ENCODE peak calls at places on chromosomes 11 and 22, in nine cellular contexts. L is HS-27A; T is activated T-cell treated with anti-CD3 and anti-CD28 coated beads for 24 hours; R is activated CD4-positive, alpha-beta T cell treated with anti-CD3 and anti-CD28 coated beads, Interleukin-2, amount 10 ng/mL, durations not matched to agents 7 days and 5 days; X is left cardiac atrium; O is mesenchymal stem cell; P is heart right ventricle; N is activated gamma-delta T cell treated with anti-CD3 and anti-CD28 coated beads, Interleukin-2, amount 50 U/mL, for 16 hours; V is AG20443. C is an unnamed sample.

GRCh38 chr11:61472282-61472681 is 36.3 kb upstream of the LRRC10B start:
- DNase-seq in L (no peak), T (no peak), R (no peak), X (peak; percentile 82), O (no peak), P (peak; percentile 63), N (no peak), V (peak; percentile 46), C (no peak)

GRCh38 chr22:23110922-23111527 is 30.8 kb downstream of the RSPH14 start:
- DNase-seq in L (no peak), T (no peak), R (no peak), X (no peak), O (no peak), P (no peak), N (no peak), V (no peak), C (no peak)

GRCh38 chr11:71078482-71078881 is 173.9 kb downstream of the SHANK2 start:
- DNase-seq in L (no peak), T (no peak), R (no peak), X (no peak), O (peak; percentile 62), P (no peak), N (no peak), V (no peak), C (no peak)

GRCh38 chr11:78542007-78542406 is 32.7 kb downstream of the NARS2 start:
- DNase-seq in L (no peak), T (no peak), R (no peak), X (no peak), O (peak; percentile 82), P (no peak), N (no peak), V (no peak), C (no peak)

GRCh38 chr22:42383287-42383686 is 48.9 kb downstream of the NFAM1 start:
- DNase-seq in L (no peak), T (no peak), R (no peak), X (no peak), O (no peak), P (no peak), N (no peak), V (no peak), C (no peak)

GRCh38 chr11:113994077-113994954 is 19.4 kb downstream of the HTR3A start:
- DNase-seq in L (no peak), T (peak; percentile 19), R (peak; percentile 47), X (no peak), O (peak; percentile 8), P (peak; percentile 18), N (peak; percentile 7), V (peak; percentile 62), C (peak; percentile 7)

GRCh38 chr11:72788250-72788649 is 5.6 kb downstream of the STARD10 start:
- DNase-seq in L (no peak), T (no peak), R (no peak), X (no peak), O (no peak), P (no peak), N (no peak), V (no peak), C (no peak)

GRCh38 chr11:28464252-28464867 is 356.2 kb downstream of the METTL15 start:
- DNase-seq in L (no peak), T (no peak), R (no peak), X (no peak), O (peak; percentile 79), P (no peak), N (no peak), V (no peak), C (no peak)

GRCh38 chr11:94507485-94507884 is 4.8 kb upstream of the C11orf97 start:
- DNase-seq in L (no peak), T (no peak), R (no peak), X (no peak), O (peak; percentile 22), P (no peak), N (no peak), V (no peak), C (no peak)

GRCh38 chr11:109972181-109972715 is 120.9 kb upstream of the ZC3H12C start:
- DNase-seq in L (no peak), T (no peak), R (no peak), X (no peak), O (peak; percentile 26), P (peak; percentile 16), N (no peak), V (no peak), C (no peak)

GRCh38 chr11:75406338-75406777 is 7.0 kb downstream of the RPS3 start:
- DNase-seq in L (no peak), T (no peak), R (no peak), X (no peak), O (no peak), P (no peak), N (no peak), V (no peak), C (no peak)

C was measured in LoVo.